ENCODE peak calls at places on chromosomes 11 and 22, in five cellular contexts. Z, K, O, Y and R are unnamed samples.

GRCh38 chr11:66845143-66845875 is 2.1 kb downstream of the RCE1 start:
- DNase-seq in Z (no peak), K (no peak), O (no peak), Y (no peak), R (no peak)

GRCh38 chr22:37802310-37803194 is 5.2 kb upstream of the GCAT start:
- DNase-seq in Z (peak), K (no peak), O (no peak), Y (no peak), R (peak)

GRCh38 chr11:9565822-9566560 is 7.5 kb upstream of the WEE1 start:
- DNase-seq in Z (peak), K (no peak), O (peak), Y (peak), R (peak)

GRCh38 chr11:44708523-44709280 is 18.1 kb upstream of the TSPAN18 start:
- DNase-seq in Z (no peak), K (no peak), O (no peak), Y (no peak), R (no peak)

GRCh38 chr22:37746366-37747089 is 49.7 kb downstream of the TRIOBP start:
- DNase-seq in Z (no peak), K (no peak), O (peak), Y (no peak), R (peak)

GRCh38 chr22:25844601-25845000 is 102.6 kb downstream of the MYO18B start:
- DNase-seq in Z (no peak), K (no peak), O (no peak), Y (no peak), R (no peak)

GRCh38 chr11:119107538-119108150 is 500 bp downstream of the C2CD2L start:
- DNase-seq in Z (peak), K (peak), O (no peak), Y (no peak), R (peak)

GRCh38 chr11:33687733-33688479 is 12.7 kb downstream of the C11orf91 start:
- DNase-seq in Z (peak), K (no peak), O (peak), Y (no peak), R (peak)

GRCh38 chr11:46489668-46490560 is 98.3 kb upstream of the CHRM4 start:
- DNase-seq in Z (peak), K (no peak), O (peak), Y (peak), R (peak)

GRCh38 chr11:114321621-114322257 is 25.5 kb downstream of the NNMT start:
- DNase-seq in Z (no peak), K (no peak), O (no peak), Y (no peak), R (no peak)

GRCh38 chr11:76237041-76237649 is 30.8 kb upstream of the WNT11 start:
- DNase-seq in Z (no peak), K (no peak), O (no peak), Y (no peak), R (no peak)

GRCh38 chr11:128862913-128863660 is 4.0 kb downstream of the KCNJ1 start:
- DNase-seq in Z (no peak), K (no peak), O (no peak), Y (no peak), R (no peak)

GRCh38 chr11:110909331-110909730 is 197.1 kb upstream of the ARHGAP20 start:
- DNase-seq in Z (no peak), K (no peak), O (no peak), Y (no peak), R (no peak)

GRCh38 chr22:44698531-44699421 is 3.2 kb upstream of the PRR5 start:
- DNase-seq in Z (no peak), K (peak), O (no peak), Y (no peak), R (no peak)

GRCh38 chr11:94938399-94939055 is 34.8 kb downstream of the CWC15 start:
- DNase-seq in Z (no peak), K (no peak), O (no peak), Y (no peak), R (no peak)

GRCh38 chr11:27699242-27699925 is 871 bp downstream of the BDNF start:
- DNase-seq in Z (no peak), K (peak), O (no peak), Y (no peak), R (no peak)

GRCh38 chr11:75035911-75036536 is 47.3 kb downstream of the NEU3 start:
- DNase-seq in Z (peak), K (no peak), O (no peak), Y (no peak), R (no peak)

DNA sequence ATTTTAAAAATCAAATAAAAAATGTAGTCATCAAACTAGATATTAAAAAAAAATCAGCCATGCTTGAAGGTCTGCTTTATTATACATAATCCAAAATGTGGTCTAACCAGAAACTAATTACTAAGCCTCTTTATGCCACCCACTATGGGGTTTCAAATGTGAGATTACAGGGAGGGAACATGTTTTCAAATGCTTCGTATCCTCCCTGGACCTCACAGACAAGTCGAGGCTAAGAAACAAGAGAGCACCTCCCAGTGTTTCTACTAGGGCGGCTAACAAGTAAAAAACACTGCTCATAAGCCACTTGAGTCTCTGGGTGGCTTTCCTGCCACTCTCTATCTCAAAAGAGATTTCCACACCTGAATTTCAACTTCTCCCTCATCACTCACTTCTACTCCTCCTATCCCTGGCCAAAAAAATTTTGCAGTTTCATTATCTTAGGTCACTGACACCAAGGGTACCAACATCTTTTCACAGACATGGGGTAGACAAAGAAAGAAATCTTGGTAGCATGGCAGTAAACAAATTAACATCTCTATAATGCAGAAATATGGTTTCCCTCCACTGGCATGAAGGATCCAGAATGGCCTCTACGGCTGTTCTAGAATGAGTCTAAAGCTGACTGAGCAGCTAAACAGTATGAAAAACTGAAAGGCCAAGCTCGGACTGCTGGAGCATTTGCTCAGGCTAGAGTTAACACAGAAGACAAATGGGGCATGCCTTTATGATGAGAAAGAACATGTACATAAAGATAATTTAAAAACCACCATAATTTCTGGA is 50.9 kb downstream of the PITPNB start:
- DNase-seq in Z (no peak), K (no peak), O (no peak), Y (no peak), R (no peak)
- TF ChIP-seq CTCF in Z (no peak), K (no peak), O (no peak), Y (no peak), R (no peak)

GRCh38 chr11:123559418-123559817 is 95.0 kb downstream of the SCN3B start:
- DNase-seq in Z (no peak), K (no peak), O (no peak), Y (no peak), R (no peak)
- TF ChIP-seq CTCF in Z (no peak), K (peak), O (no peak), Y (no peak), R (no peak)

DNA sequence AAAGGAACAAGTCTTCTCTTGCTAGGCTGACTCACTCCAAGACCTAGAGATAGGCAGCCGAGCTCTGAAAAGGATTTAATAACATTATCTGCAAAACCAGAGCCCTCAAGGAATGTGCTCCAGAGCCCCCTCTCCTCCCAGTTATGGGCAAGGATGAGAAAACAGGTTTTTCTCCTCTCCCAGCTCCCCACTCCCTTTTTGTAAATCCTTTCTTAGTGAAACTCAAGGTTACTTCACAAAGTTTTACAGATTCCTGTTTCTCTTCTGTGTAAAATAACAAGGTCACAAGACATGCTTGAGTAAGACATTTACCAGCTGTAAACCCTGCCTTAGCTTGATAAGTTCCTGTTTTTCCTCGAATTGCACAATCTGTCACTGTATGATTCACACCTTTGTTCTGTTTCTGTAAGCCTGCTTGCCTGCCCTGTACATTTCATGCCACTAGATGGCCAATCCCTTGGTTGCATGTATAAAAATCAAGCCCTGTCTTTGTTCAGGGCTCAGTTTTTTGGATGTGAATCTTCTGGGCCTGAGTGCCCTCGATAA is 489.4 kb downstream of the KCNA4 start:
- DNase-seq in Z (no peak), K (no peak), O (peak), Y (no peak), R (no peak)
- TF ChIP-seq CTCF in Z (no peak), K (peak), O (peak), Y (no peak), R (peak)

DNA sequence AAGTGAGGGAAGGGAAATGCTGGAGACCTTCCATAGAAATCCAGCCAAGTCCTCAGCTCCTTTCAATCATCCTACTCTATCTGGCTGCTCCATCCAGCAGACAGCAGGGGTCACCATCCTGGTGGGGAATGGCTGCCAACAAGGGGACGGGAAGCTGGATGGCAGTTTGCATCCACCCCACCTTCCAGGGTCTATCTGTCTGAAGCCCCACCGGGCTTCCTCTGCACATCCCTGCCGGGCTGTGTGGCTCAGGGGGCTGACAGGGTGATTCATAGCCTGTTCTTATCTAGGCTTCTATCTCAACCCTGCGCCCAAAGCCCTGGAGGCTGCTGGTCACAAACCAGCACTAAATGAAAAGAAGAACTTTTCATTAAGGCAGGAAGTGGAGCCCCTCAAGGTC is 1.1 kb downstream of the SYTL2 start:
- DNase-seq in Z (peak), K (no peak), O (no peak), Y (no peak), R (peak)
- TF ChIP-seq CTCF in Z (no peak), K (peak), O (no peak), Y (peak), R (no peak)